ENCODE peak calls at places on chromosomes 16 and 17, in four cellular contexts. L is tibial nerve, Z is cardiac fibroblast, O is GM23338. H is an unnamed sample.

GRCh38 chr16:49592507-49593422 is 219.2 kb downstream of the C16orf78 start:
- DNase-seq in Z (peak), L (no peak), O (peak), H (no peak)

GRCh38 chr17:58224315-58224714 is 5.3 kb upstream of the MKS1 start:
- DNase-seq in Z (peak), L (no peak), O (no peak), H (peak)

GRCh38 chr17:75194879-75195278 is 10.6 kb upstream of the NUP85 start:
- DNase-seq in L (no peak), Z (no peak), O (no peak), H (no peak)

GRCh38 chr16:19502395-19503131 is 19.3 kb downstream of the GDE1 start:
- DNase-seq in Z (peak), L (peak), O (peak), H (peak)

GRCh38 chr16:67900156-67900555 is 7.1 kb downstream of the PSKH1 start:
- DNase-seq in O (no peak), L (no peak), Z (no peak), H (no peak)

GRCh38 chr17:76524598-76525512 is 12.7 kb downstream of the CYGB start:
- DNase-seq in O (no peak), L (no peak), Z (peak), H (peak)

GRCh38 chr17:72373910-72374741 is 253.3 kb downstream of the SOX9 start:
- DNase-seq in O (no peak), Z (no peak), L (no peak), H (no peak)

GRCh38 chr17:68697850-68698313 is 96.7 kb upstream of the FAM20A start:
- DNase-seq in L (peak), Z (peak), O (no peak), H (peak)

GRCh38 chr16:27922433-27922832 is 141.1 kb downstream of the GSG1L start:
- DNase-seq in O (peak), L (no peak), Z (no peak), H (no peak)

GRCh38 chr17:40352779-40353394 is 11.7 kb downstream of the GJD3 start:
- DNase-seq in Z (no peak), O (no peak), L (no peak), H (peak)

DNA sequence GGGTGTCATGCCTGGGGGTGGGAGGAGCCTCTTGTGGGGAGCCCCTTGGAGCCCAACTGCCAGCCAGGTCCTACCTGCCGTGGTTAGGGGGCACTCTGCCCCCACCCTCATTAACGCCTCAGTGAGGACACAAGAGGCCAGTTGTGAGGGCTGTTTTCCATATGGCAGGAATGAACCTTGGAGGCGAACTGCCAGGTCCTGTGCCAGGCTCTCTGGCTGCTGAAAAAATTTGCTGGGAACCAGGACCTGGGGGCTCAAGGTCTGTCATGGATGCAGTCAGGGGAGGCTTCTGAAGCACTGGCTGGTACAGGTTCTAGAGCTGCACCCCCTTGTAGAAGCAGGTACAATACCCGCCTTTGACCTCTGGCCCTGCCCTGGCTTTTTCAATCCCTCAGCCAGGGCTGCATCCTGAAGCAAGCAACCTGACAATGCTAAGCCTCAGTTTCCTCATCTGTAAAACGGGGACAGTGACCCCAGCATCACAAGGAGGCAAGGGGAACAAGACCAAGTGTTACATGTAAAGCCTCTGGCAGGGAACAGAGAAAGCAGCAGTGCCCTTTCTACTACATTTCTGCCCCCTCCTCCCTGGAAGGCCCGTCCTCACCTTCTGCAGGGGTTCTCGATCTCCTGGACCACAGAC is 27.9 kb downstream of the LRRC75A start:
- DNase-seq in O (no peak), L (no peak), Z (no peak), H (no peak)
- H3K4me3 ChIP-seq in O (no peak), L (no peak), Z (no peak), H (no peak)

DNA sequence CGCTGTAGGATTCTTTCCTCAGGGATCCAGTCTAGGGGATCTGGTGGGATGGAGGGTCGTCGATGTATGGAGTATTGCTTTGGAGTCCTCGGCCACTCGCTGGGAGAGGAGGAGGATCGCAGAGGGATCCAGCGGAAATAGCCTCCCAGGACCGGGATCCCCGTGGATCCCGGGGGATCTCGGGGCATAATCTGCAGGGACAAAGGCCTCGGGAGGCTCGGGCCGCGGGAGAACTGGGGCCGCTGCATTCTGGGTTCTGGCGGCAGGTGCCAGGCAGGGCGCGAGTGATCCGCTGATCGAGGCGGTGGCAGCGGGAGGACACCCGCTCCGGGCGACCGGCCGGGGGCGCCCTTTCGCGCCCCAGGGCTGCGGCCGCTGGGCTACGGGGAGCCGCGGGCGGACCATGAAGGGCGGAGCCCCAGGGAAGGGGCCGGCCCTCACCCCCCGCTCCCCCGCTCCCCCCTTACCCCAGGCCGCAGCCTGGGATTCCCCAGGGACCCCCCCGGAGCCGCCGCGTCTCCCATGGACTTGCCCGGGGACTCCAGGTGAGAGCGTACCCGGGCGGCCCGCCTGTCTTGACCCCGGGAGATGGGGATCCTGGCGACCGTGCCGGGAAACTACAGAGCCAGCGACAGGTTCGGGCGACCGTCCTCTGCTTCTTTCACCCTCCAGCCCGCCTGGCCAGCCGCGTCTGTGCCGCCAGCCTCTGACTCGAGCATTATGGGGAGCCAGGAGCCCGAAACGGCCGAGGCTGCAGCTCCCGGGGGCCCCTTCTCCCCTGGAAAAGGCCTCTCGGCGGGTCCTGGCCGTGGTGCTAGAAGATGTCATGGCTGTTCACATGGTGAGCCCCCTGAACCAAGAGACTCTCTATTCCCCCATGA is 604 bp downstream of the PRR14 start:
- DNase-seq in L (peak), Z (peak), O (peak), H (peak)
- H3K4me3 ChIP-seq in L (peak), Z (peak), O (peak), H (peak)

DNA sequence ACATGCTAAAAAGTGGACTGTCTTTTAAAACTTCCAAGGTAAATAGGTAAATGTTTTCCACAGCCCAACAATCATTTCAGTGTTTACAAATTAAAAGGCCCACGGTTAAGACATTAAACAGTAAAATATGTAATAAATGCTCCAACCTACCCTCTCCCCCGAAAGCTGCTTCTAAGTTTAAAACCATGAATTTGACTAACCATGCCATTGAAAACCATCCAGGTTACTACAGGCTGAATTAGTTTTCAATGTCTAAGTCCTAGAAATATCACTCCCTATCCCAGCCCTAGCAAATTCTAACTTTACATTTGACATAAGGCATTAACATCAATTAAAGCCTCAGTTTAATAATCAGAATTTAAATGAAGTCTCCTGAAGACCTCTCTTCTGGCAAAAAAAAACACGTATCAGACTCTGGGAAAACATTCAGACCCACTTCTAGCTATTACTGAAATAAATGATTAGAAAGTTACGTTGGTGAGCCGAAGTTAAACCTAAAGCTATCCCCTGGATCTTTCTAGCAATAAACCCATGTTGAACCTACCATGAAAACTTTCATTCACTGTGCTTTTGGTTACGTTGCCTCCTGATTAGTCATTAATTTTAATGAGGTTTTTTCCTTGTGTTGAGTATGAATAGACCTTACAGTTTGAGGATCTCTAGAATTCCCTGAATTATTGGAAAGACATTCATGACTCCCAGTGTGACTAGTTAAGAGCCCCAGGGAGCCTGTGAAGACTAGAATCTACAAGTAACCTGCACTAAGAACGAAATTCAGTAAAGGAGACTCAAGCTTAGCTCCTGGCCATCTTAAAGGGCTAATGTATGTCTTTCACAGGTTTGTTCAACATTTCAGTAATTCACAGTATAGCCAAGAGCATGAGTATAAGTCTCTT is 1.7 kb upstream of the POLG2 start:
- DNase-seq in O (no peak), L (no peak), Z (no peak), H (peak)
- H3K4me3 ChIP-seq in O (peak), L (no peak), Z (no peak), H (no peak)

GRCh38 chr17:17206149-17206912 is at the start of gene PLD6:
- DNase-seq in O (no peak), L (peak), Z (peak), H (peak)

GRCh38 chr17:17203173-17203730 is 2.9 kb downstream of the PLD6 start:
- DNase-seq in Z (no peak), L (no peak), O (no peak), H (no peak)

GRCh38 chr17:17205368-17206148 is 575 bp downstream of the PLD6 start:
- DNase-seq in Z (peak), O (peak), L (peak), H (peak)

GRCh38 chr17:17204041-17204591 is 2.0 kb downstream of the PLD6 start:
- DNase-seq in L (no peak), O (no peak), Z (no peak), H (no peak)

DNA sequence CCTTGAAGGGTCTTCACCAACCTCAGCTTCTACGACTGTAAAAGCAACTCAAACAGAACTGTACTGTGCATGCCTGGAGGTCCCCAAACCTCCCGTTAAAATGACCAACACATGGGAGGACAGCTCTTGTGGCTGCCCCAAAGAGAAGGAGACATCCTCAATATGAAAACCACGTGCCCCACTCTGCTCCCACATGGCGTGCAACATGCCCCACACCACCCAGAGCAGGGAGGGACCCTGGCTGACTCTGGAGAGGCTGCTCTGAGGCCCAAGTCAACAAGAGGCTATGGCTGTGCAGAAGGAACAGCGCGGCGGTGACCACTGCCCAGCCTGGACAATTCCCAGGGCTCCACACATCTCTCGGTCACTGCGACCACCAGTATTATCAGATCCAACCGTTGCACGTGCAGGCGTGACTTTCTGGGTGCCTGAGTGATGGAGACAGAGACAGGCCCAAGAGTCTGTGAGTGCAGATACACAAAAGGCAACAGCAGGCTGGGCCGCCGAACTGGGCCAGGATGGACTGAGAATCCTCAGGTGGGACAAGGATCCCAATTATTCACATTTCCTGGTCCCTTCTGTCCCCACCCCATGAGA is 1.4 kb downstream of the PLD6 start:
- DNase-seq in Z (no peak), L (no peak), O (no peak), H (no peak)
- H3K4me3 ChIP-seq in Z (no peak), L (peak), O (no peak), H (peak)

GRCh38 chr16:89710709-89711564 is 9.4 kb upstream of the SPATA2L start:
- DNase-seq in L (no peak), O (peak), Z (no peak), H (no peak)
- H3K4me3 ChIP-seq in L (no peak), O (no peak), Z (no peak), H (no peak)

GRCh38 chr16:75241955-75242354 is 9.5 kb downstream of the BCAR1 start:
- DNase-seq in Z (no peak), O (no peak), L (no peak), H (no peak)
- H3K4me3 ChIP-seq in Z (no peak), O (no peak), L (no peak), H (no peak)

GRCh38 chr17:29590979-29591736 is 1.7 kb upstream of the GIT1 start:
- DNase-seq in O (peak), L (peak), Z (peak), H (peak)
- H3K4me3 ChIP-seq in O (peak), L (peak), Z (peak), H (peak)

H was measured in epithelial cell of esophagus.